ENCODE peak calls at places on chromosomes 16 and 17, in eight cellular contexts. W, O, S, R, E, K, X and Y are unnamed samples.

GRCh38 chr17:56213031-56213430 is 59.8 kb downstream of the ANKFN1 start:
- DNase-seq in W (no peak), O (no peak), S (no peak), R (no peak), E (no peak), K (no peak), X (no peak), Y (no peak)

GRCh38 chr16:81618661-81619060 is 160.4 kb upstream of the PLCG2 start:
- DNase-seq in W (no peak), O (no peak), S (no peak), R (no peak), E (no peak), K (no peak), X (no peak), Y (no peak)

GRCh38 chr16:24508614-24509013 is 30.8 kb upstream of the RBBP6 start:
- DNase-seq in W (no peak), O (no peak), S (peak), R (no peak), E (no peak), K (no peak), X (no peak), Y (no peak)

GRCh38 chr17:68198931-68199836 is 48.7 kb upstream of the AMZ2 start:
- DNase-seq in W (no peak), O (no peak), S (no peak), R (no peak), E (no peak), K (no peak), X (peak), Y (peak)

GRCh38 chr17:15092762-15093161 is 172.4 kb downstream of the PMP22 start:
- DNase-seq in W (no peak), O (no peak), S (no peak), R (no peak), E (peak), K (no peak), X (no peak), Y (no peak)

GRCh38 chr17:48522031-48522593 is 8.7 kb downstream of the HOXB1 start:
- DNase-seq in W (no peak), O (no peak), S (peak), R (no peak), E (peak), K (no peak), X (no peak), Y (no peak)

GRCh38 chr17:50117202-50118040 is 12.5 kb downstream of the SAMD14 start:
- DNase-seq in W (no peak), O (no peak), S (no peak), R (no peak), E (peak), K (peak), X (peak), Y (peak)

GRCh38 chr17:63116967-63117366 is 150.9 kb downstream of the TANC2 start:
- DNase-seq in W (no peak), O (no peak), S (no peak), R (no peak), E (no peak), K (no peak), X (no peak), Y (peak)

GRCh38 chr17:41537990-41538389 is 9.9 kb upstream of the KRT19 start:
- DNase-seq in W (no peak), O (no peak), S (no peak), R (no peak), E (no peak), K (no peak), X (no peak), Y (no peak)

GRCh38 chr17:82300707-82301270 is 16.6 kb downstream of the CD7 start:
- DNase-seq in W (no peak), O (peak), S (peak), R (peak), E (peak), K (peak), X (peak), Y (peak)

GRCh38 chr16:9061358-9061813 is 30.1 kb upstream of the HAPSTR1 start:
- DNase-seq in W (no peak), O (peak), S (no peak), R (no peak), E (peak), K (no peak), X (no peak), Y (no peak)

GRCh38 chr16:70740919-70741778 is 55.3 kb upstream of the MTSS2 start:
- DNase-seq in W (no peak), O (no peak), S (no peak), R (no peak), E (peak), K (no peak), X (no peak), Y (no peak)

GRCh38 chr17:2042355-2042929 is 620 bp downstream of the OVCA2 start:
- DNase-seq in W (no peak), O (no peak), S (peak), R (no peak), E (no peak), K (no peak), X (no peak), Y (peak)

GRCh38 chr17:74865504-74866197 is 6.0 kb upstream of the GRIN2C start:
- DNase-seq in W (no peak), O (no peak), S (peak), R (no peak), E (no peak), K (peak), X (no peak), Y (no peak)

GRCh38 chr16:4970010-4970409 is 11.9 kb downstream of the SEC14L5 start:
- DNase-seq in W (no peak), O (no peak), S (no peak), R (no peak), E (no peak), K (no peak), X (no peak), Y (no peak)

GRCh38 chr17:40664582-40665333 is at the start of gene KRT222:
- DNase-seq in W (no peak), O (no peak), S (no peak), R (no peak), E (no peak), K (no peak), X (no peak), Y (peak)

GRCh38 chr17:82257473-82257872 is 16.0 kb downstream of the CSNK1D start:
- DNase-seq in W (no peak), O (no peak), S (peak), R (no peak), E (no peak), K (no peak), X (peak), Y (peak)

GRCh38 chr17:4566785-4567184 is 6.4 kb upstream of the GGT6 start:
- DNase-seq in W (no peak), O (peak), S (peak), R (peak), E (peak), K (peak), X (no peak), Y (peak)

GRCh38 chr16:85549766-85550421 is 63.2 kb upstream of the GSE1 start:
- DNase-seq in W (no peak), O (no peak), S (no peak), R (no peak), E (no peak), K (no peak), X (no peak), Y (no peak)

GRCh38 chr17:70820276-70820675 is 650.9 kb downstream of the KCNJ2 start:
- DNase-seq in W (no peak), O (no peak), S (no peak), R (no peak), E (no peak), K (no peak), X (no peak), Y (no peak)

GRCh38 chr16:81626181-81626674 is 152.9 kb upstream of the PLCG2 start:
- DNase-seq in W (peak), O (no peak), S (no peak), R (no peak), E (no peak), K (no peak), X (no peak), Y (no peak)

GRCh38 chr16:89209522-89210044 is 7.9 kb upstream of the ZNF778 start:
- DNase-seq in W (no peak), O (no peak), S (no peak), R (no peak), E (peak), K (peak), X (no peak), Y (peak)

GRCh38 chr16:19235886-19236285 is 49.6 kb upstream of the CLEC19A start:
- DNase-seq in W (no peak), O (no peak), S (no peak), R (no peak), E (no peak), K (no peak), X (no peak), Y (no peak)

GRCh38 chr16:610513-611381 is 20.0 kb upstream of the WFIKKN1 start:
- DNase-seq in W (peak), O (no peak), S (peak), R (no peak), E (no peak), K (peak), X (peak), Y (no peak)

GRCh38 chr17:10698116-10698818 is 873 bp downstream of the ADPRM start:
- DNase-seq in W (no peak), O (no peak), S (no peak), R (no peak), E (no peak), K (no peak), X (no peak), Y (no peak)

GRCh38 chr16:70496513-70496912 is 26.8 kb downstream of the COG4 start:
- DNase-seq in W (no peak), O (no peak), S (no peak), R (no peak), E (no peak), K (no peak), X (no peak), Y (no peak)

GRCh38 chr17:30964878-30965277 is 6.0 kb upstream of the RNF135 start:
- DNase-seq in W (no peak), O (no peak), S (no peak), R (no peak), E (no peak), K (no peak), X (no peak), Y (no peak)

GRCh38 chr16:21638573-21638975 is 13.8 kb downstream of the IGSF6 start:
- DNase-seq in W (peak), O (no peak), S (no peak), R (no peak), E (no peak), K (no peak), X (no peak), Y (no peak)

GRCh38 chr17:8402921-8403536 is 5.4 kb upstream of the RNF222 start:
- DNase-seq in W (no peak), O (no peak), S (no peak), R (no peak), E (no peak), K (no peak), X (no peak), Y (no peak)

GRCh38 chr16:49608095-49608494 is 234.5 kb downstream of the C16orf78 start:
- DNase-seq in W (no peak), O (no peak), S (peak), R (no peak), E (no peak), K (no peak), X (no peak), Y (no peak)

GRCh38 chr17:77741109-77741508 is 217.4 kb upstream of the TNRC6C start:
- DNase-seq in W (no peak), O (no peak), S (no peak), R (no peak), E (no peak), K (no peak), X (peak), Y (no peak)
- TF ChIP-seq CTCF in W (peak), O (peak), S (peak), R (no peak), E (no peak), K (peak), X (no peak), Y (peak)

DNA sequence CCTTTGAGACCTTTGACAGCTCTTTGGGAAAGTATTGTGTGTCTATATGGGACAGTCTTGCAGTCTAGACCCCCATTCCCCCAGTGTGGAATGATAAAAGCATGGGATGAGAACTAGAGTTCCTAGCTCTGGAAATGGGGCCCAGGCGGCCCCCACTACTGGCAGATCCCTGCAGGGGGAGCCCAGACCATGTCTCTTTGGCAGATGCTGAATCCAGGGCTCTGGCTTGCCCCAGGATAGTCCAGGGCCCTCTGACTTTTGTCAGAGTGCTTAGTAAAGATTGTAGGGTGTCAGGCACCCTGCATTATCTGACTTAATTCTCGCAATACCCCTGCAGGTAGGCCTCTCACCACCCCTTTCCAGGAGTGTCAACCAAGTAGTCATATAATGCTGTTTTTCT is 8.3 kb downstream of the ALKBH5 start:
- DNase-seq in W (no peak), O (no peak), S (no peak), R (no peak), E (no peak), K (no peak), X (no peak), Y (no peak)
- TF ChIP-seq CTCF in W (peak), O (peak), S (peak), R (no peak), E (no peak), K (peak), X (no peak), Y (no peak)

GRCh38 chr16:58515125-58515870 is at the start of gene SETD6:
- DNase-seq in W (peak), O (peak), S (peak), R (peak), E (peak), K (peak), X (peak), Y (peak)
- TF ChIP-seq CTCF in W (no peak), O (peak), S (peak), R (no peak), E (no peak), K (peak), X (no peak), Y (peak)

DNA sequence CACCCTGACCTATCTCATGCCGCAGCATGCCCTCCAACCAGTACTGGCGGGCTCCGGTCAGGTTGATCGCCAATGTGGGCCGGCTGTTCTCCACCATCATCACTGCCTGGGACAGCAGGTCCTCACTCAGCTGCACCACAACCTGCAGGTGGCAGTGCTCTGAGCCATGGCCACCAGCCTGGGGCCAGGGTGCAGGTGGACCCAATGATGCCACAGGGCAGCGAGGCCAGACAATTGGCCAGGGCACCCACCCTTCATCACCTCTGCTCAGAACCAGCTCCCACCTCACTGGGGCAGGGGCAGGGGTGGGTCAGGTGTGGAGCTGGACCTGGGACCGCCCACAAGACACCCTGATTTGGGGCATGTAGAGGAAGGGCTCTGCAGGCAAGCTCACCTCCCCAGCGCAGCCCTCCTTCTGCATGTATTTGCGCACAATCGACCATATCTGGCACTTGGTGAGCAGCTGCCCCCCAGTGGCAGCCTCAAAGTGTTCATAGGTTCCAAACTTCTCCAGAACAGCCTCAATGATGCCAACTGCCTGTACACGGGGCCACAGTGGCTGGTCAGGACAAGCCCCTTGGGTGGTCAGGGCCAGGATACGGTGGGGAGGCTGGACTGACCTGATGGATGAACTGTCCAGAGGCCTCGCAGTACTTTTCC is 4.2 kb downstream of the MATCAP1 start:
- DNase-seq in W (no peak), O (no peak), S (no peak), R (no peak), E (no peak), K (no peak), X (no peak), Y (no peak)
- TF ChIP-seq CTCF in W (peak), O (no peak), S (peak), R (no peak), E (no peak), K (no peak), X (no peak), Y (no peak)

GRCh38 chr17:42744283-42744805 is 496 bp downstream of the EZH1 start:
- DNase-seq in W (no peak), O (peak), S (peak), R (peak), E (peak), K (peak), X (peak), Y (peak)
- TF ChIP-seq CTCF in W (peak), O (no peak), S (peak), R (no peak), E (no peak), K (no peak), X (no peak), Y (no peak)

GRCh38 chr17:36840796-36841195 is 96.5 kb upstream of the LHX1 start:
- DNase-seq in W (no peak), O (no peak), S (no peak), R (no peak), E (no peak), K (no peak), X (no peak), Y (no peak)

GRCh38 chr17:36835036-36835435 is 102.2 kb upstream of the LHX1 start:
- DNase-seq in W (no peak), O (no peak), S (no peak), R (no peak), E (no peak), K (no peak), X (no peak), Y (no peak)

GRCh38 chr17:36839256-36839655 is 98.0 kb upstream of the LHX1 start:
- DNase-seq in W (no peak), O (no peak), S (no peak), R (no peak), E (no peak), K (no peak), X (no peak), Y (no peak)

GRCh38 chr17:36837193-36837592 is 100.1 kb upstream of the LHX1 start:
- DNase-seq in W (no peak), O (no peak), S (no peak), R (no peak), E (no peak), K (no peak), X (no peak), Y (no peak)

DNA sequence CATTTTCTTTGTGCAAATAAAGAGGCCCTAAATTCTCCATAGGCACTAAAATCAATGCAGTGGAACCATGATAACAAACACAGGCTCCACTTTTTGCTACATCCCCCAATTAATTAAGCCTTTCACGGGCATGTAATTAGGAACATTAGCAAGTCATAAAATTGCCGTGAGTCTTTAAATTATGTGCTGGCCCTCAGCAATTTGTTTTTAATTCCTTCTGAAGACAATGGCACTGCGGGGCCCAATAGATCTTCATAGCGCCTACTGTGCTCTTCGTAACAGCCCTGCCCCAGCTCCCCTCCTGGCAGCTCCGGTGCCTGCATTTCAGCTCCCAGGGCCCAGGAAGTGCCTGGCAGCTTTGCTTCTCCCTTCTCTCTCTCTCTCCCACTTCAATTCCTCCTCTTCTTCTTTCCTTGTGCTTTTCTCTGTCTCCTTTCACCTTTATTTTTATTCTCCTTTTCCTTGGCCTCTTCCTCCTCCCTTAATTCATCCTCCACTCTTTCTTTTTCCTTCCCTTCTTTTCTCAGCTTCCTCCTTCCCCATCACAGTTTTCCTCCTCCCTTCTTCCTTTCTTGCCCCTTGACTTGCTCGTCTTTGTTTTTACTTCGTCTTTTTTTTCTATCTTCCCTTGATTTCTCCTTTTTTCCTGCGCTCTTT is 99.5 kb upstream of the LHX1 start:
- DNase-seq in W (no peak), O (no peak), S (no peak), R (no peak), E (no peak), K (no peak), X (no peak), Y (no peak)
- TF ChIP-seq CTCF in W (no peak), O (no peak), S (no peak), R (no peak), E (no peak), K (no peak), X (no peak), Y (no peak)

GRCh38 chr17:7396147-7396546 is 1.8 kb upstream of the PLSCR3 start:
- DNase-seq in W (no peak), O (no peak), S (no peak), R (no peak), E (no peak), K (no peak), X (no peak), Y (no peak)

GRCh38 chr17:7392696-7393612 is 1.4 kb downstream of the PLSCR3 start:
- DNase-seq in W (no peak), O (no peak), S (no peak), R (no peak), E (no peak), K (no peak), X (peak), Y (peak)

GRCh38 chr17:7391307-7391706 is 3.0 kb downstream of the PLSCR3 start:
- DNase-seq in W (no peak), O (no peak), S (no peak), R (no peak), E (no peak), K (no peak), X (no peak), Y (no peak)

GRCh38 chr17:7394452-7395191 is at the start of gene PLSCR3:
- DNase-seq in W (no peak), O (peak), S (peak), R (peak), E (peak), K (peak), X (peak), Y (peak)

DNA sequence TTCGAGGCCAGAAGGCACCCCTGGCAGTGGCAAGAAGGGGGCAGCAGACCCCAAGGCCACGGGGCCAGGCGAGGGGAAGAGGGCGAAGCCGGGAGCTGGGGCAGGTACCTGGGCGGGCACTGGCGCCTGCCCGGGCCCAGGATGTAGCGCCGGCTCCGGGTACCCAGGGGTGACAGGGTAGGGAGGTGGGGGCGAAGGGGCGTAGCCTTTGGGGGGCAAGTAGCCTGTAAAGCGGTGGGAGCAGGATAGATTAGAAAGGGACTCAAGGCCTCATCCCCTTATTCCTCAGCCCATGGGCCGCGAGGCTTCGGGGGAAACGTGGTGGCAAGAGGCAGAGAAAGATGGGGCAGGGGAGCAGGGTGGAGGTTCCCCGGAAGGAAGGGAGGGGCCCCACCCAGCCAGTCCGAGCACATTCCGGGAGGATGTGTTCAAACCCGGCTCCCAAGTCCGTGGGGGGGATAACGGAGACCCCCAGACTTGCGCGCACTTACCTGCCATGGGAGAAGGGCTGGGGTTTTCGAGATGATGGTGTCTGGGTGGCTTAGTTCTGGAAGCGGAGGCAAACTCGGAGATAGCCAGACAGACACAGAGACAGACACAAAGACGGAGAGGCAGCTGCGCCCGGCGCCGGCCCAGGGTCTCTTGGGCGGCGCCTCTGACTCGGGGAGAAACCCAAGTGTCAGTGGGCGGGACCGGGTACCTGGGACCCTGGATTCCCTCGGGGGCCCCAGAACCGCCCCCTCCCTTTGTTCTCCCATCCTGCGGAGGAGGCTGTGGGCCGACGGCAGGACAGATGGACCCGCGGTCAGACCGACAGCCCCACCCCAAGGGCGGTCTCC is 493 bp downstream of the PLSCR3 start:
- DNase-seq in W (no peak), O (no peak), S (peak), R (no peak), E (no peak), K (no peak), X (peak), Y (peak)
- TF ChIP-seq CTCF in W (peak), O (no peak), S (peak), R (no peak), E (no peak), K (no peak), X (no peak), Y (peak)